ENCODE peak calls at places on chromosomes 5 and 9, in seven cellular contexts. One of them, this sample, is unnamed.

GRCh38 chr5:140877262-140877581 is 2.1 kb downstream of the PCDHA12 start:
- DNase-seq in K562: no peak
- DNase-seq in HCT116: no peak
- DNase-seq in endothelial cell of umbilical vein: no peak
- DNase-seq in GM12878: no peak
- DNase-seq in H1: no peak
- DNase-seq in A549: no peak
- DNase-seq in this sample: no peak

GRCh38 chr5:170632985-170633234 is 129.1 kb downstream of the KCNIP1 start:
- DNase-seq in K562: peak
- DNase-seq in HCT116: no peak
- DNase-seq in endothelial cell of umbilical vein: no peak
- DNase-seq in GM12878: no peak
- DNase-seq in H1: peak
- DNase-seq in A549: no peak
- DNase-seq in this sample: peak

GRCh38 chr5:74212336-74212735 is 428.2 kb downstream of the ENC1 start:
- DNase-seq in K562: peak
- DNase-seq in HCT116: peak
- DNase-seq in endothelial cell of umbilical vein: peak
- DNase-seq in GM12878: no peak
- DNase-seq in H1: peak
- DNase-seq in A549: peak
- DNase-seq in this sample: peak

GRCh38 chr5:45697211-45697610 is 1.0 kb upstream of the HCN1 start:
- DNase-seq in K562: no peak
- DNase-seq in HCT116: no peak
- DNase-seq in endothelial cell of umbilical vein: no peak
- DNase-seq in GM12878: no peak
- DNase-seq in H1: no peak
- DNase-seq in A549: no peak
- DNase-seq in this sample: no peak

GRCh38 chr9:115385383-115386122 is 267.6 kb upstream of the TNC start:
- DNase-seq in K562: no peak
- DNase-seq in HCT116: no peak
- DNase-seq in endothelial cell of umbilical vein: no peak
- DNase-seq in GM12878: no peak
- DNase-seq in H1: no peak
- DNase-seq in A549: no peak
- DNase-seq in this sample: no peak

GRCh38 chr5:134524826-134525686 is at the start of gene JADE2:
- DNase-seq in K562: peak
- DNase-seq in HCT116: no peak
- DNase-seq in endothelial cell of umbilical vein: peak
- DNase-seq in GM12878: no peak
- DNase-seq in H1: peak
- DNase-seq in A549: peak
- DNase-seq in this sample: peak

GRCh38 chr9:14021871-14022525 is 291.9 kb downstream of the NFIB start:
- DNase-seq in K562: no peak
- DNase-seq in HCT116: no peak
- DNase-seq in endothelial cell of umbilical vein: peak
- DNase-seq in GM12878: no peak
- DNase-seq in H1: no peak
- DNase-seq in A549: no peak
- DNase-seq in this sample: no peak

GRCh38 chr5:83922699-83923098 is 202.0 kb upstream of the HAPLN1 start:
- DNase-seq in K562: no peak
- DNase-seq in HCT116: no peak
- DNase-seq in endothelial cell of umbilical vein: no peak
- DNase-seq in GM12878: no peak
- DNase-seq in H1: no peak
- DNase-seq in A549: no peak
- DNase-seq in this sample: peak

GRCh38 chr5:83364322-83365299 is 106.9 kb upstream of the VCAN start:
- DNase-seq in K562: no peak
- DNase-seq in HCT116: no peak
- DNase-seq in endothelial cell of umbilical vein: no peak
- DNase-seq in GM12878: peak
- DNase-seq in H1: no peak
- DNase-seq in A549: no peak
- DNase-seq in this sample: peak

GRCh38 chr9:136913701-136914438 is 27.6 kb downstream of the TRAF2 start:
- DNase-seq in K562: no peak
- DNase-seq in HCT116: no peak
- DNase-seq in endothelial cell of umbilical vein: no peak
- DNase-seq in GM12878: no peak
- DNase-seq in H1: no peak
- DNase-seq in A549: no peak
- DNase-seq in this sample: no peak

GRCh38 chr9:127218818-127219217 is 45.8 kb upstream of the GARNL3 start:
- DNase-seq in K562: no peak
- DNase-seq in HCT116: no peak
- DNase-seq in endothelial cell of umbilical vein: no peak
- DNase-seq in GM12878: no peak
- DNase-seq in H1: no peak
- DNase-seq in A549: no peak
- DNase-seq in this sample: no peak

GRCh38 chr9:37555786-37556185 is 20.4 kb downstream of the FBXO10 start:
- DNase-seq in K562: no peak
- DNase-seq in HCT116: no peak
- DNase-seq in endothelial cell of umbilical vein: no peak
- DNase-seq in GM12878: no peak
- DNase-seq in H1: no peak
- DNase-seq in A549: no peak
- DNase-seq in this sample: no peak

GRCh38 chr5:117299940-117300339 is 725.3 kb upstream of the SEMA6A start:
- DNase-seq in K562: no peak
- DNase-seq in HCT116: no peak
- DNase-seq in endothelial cell of umbilical vein: no peak
- DNase-seq in GM12878: no peak
- DNase-seq in H1: no peak
- DNase-seq in A549: no peak
- DNase-seq in this sample: no peak

GRCh38 chr5:35780236-35780635 is 76.5 kb upstream of the IL7R start:
- DNase-seq in K562: no peak
- DNase-seq in HCT116: no peak
- DNase-seq in endothelial cell of umbilical vein: no peak
- DNase-seq in GM12878: no peak
- DNase-seq in H1: no peak
- DNase-seq in A549: no peak
- DNase-seq in this sample: no peak

GRCh38 chr5:132457371-132458225 is 33.0 kb downstream of the IRF1 start:
- DNase-seq in K562: no peak
- DNase-seq in HCT116: no peak
- DNase-seq in endothelial cell of umbilical vein: no peak
- DNase-seq in GM12878: no peak
- DNase-seq in H1: no peak
- DNase-seq in A549: no peak
- DNase-seq in this sample: peak

GRCh38 chr5:132458651-132459030 is 31.9 kb downstream of the IRF1 start:
- DNase-seq in K562: no peak
- DNase-seq in HCT116: no peak
- DNase-seq in endothelial cell of umbilical vein: no peak
- DNase-seq in GM12878: no peak
- DNase-seq in H1: no peak
- DNase-seq in A549: no peak
- DNase-seq in this sample: peak

GRCh38 chr5:132458226-132458560 is 32.4 kb downstream of the IRF1 start:
- DNase-seq in K562: no peak
- DNase-seq in HCT116: no peak
- DNase-seq in endothelial cell of umbilical vein: no peak
- DNase-seq in GM12878: no peak
- DNase-seq in H1: no peak
- DNase-seq in A549: no peak
- DNase-seq in this sample: no peak

GRCh38 chr5:132455614-132456115 is 34.9 kb downstream of the IRF1 start:
- DNase-seq in K562: no peak
- DNase-seq in HCT116: no peak
- DNase-seq in endothelial cell of umbilical vein: no peak
- DNase-seq in GM12878: no peak
- DNase-seq in H1: no peak
- DNase-seq in A549: no peak
- DNase-seq in this sample: peak

DNA sequence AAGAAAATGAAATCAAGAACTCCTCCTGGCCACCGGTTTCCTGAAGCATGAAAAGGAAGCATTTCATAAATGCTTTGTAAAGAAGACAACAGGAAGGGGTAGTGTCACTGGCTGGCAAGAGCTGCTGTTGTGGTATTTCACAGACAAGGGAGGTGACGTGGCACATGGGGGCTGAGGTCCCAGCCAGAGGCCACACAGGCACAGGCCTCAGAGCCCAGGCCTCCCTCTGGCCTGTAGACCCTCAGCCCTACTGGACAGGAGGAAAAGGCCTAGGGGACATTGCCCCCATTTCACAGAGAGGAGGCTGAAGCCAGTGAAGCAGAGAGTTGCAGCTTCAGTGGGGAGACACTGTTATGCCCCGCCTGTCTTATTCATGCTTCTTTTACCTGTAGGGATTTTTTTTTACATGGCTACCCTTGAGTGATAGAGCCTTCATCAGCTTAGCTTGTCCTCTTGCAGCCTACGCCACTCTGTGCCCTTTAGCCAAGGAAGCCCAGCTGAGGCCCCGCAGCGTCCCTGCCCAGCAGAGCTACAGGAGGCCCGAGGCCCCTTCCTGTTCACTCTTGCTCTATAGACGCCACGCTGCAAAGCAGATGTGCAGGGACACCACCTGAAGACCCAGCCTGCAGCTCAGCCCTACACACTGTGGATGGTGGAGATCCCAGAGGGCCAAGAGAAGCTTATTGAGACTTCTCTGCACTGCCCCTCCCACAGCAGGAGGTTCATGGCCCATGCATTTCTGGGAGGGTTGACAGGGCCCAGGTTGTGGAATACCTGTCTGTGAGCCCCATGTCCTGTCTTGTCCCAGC is 33.8 kb downstream of the IRF1 start:
- DNase-seq in K562: no peak
- DNase-seq in HCT116: no peak
- DNase-seq in endothelial cell of umbilical vein: peak
- DNase-seq in GM12878: peak
- DNase-seq in H1: no peak
- DNase-seq in A549: no peak
- DNase-seq in this sample: peak
- TF ChIP-seq MAX in K562: no peak
- TF ChIP-seq MAX in HCT116: no peak
- TF ChIP-seq MAX in endothelial cell of umbilical vein: no peak
- TF ChIP-seq MAX in GM12878: no peak
- TF ChIP-seq MAX in H1: no peak
- TF ChIP-seq MAX in A549: no peak
- TF ChIP-seq MAX in this sample: peak

DNA sequence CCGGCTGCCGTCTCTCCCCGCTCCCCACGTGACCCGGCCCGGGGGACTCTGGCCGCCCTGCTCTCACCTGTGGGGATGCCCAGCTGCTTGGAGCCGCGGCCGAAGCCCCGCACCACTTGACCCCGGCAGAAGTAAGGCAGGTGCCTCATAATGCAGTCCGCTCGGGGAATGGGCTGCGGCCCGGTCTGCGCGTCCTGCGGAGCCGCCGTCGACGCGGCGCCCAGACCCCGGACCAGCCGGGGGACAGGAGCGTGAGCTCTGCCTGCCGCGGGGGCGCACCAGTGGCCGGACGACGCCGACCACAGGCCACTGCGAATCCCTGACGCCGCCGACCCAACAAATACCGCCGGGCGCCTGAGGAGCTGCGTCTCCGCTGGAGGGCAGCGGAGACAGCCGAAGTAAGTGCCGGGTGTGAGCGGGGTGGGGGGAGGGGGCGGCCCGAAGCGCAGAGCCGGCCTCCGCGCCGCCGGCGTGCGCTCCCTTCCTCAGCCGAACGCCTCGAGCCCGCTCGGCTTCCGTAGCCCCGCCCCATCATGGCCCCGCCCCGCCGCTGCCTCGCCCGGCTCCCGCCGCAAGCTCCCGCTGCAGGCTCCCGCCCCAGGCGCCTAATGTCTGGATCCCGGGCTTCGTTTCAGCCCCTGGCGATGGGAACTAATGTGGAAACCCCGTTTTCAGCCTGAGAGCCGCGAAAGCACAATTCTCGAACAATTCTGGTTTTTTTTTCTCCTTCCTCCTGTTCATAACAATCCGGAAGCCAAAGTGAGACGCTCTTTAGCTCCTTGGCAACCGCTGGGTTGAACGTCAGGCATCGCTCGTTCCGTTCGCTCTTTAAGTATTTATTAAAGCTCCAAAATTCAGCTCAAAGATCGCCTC is at the start of gene RFK:
- DNase-seq in K562: peak
- DNase-seq in HCT116: peak
- DNase-seq in endothelial cell of umbilical vein: peak
- DNase-seq in GM12878: peak
- DNase-seq in H1: peak
- DNase-seq in A549: peak
- DNase-seq in this sample: peak
- TF ChIP-seq CTCF in K562: peak
- TF ChIP-seq CTCF in HCT116: peak
- TF ChIP-seq CTCF in endothelial cell of umbilical vein: peak
- TF ChIP-seq CTCF in GM12878: peak
- TF ChIP-seq CTCF in H1: peak
- TF ChIP-seq CTCF in A549: peak
- TF ChIP-seq CTCF in this sample: peak

GRCh38 chr5:27473300-27474053 is 435.1 kb upstream of the CDH9 start:
- DNase-seq in K562: peak
- DNase-seq in HCT116: no peak
- DNase-seq in endothelial cell of umbilical vein: no peak
- DNase-seq in GM12878: no peak
- DNase-seq in H1: no peak
- DNase-seq in A549: peak
- DNase-seq in this sample: no peak

GRCh38 chr5:27472875-27473274 is 434.5 kb upstream of the CDH9 start:
- DNase-seq in K562: no peak
- DNase-seq in HCT116: no peak
- DNase-seq in endothelial cell of umbilical vein: no peak
- DNase-seq in GM12878: no peak
- DNase-seq in H1: no peak
- DNase-seq in A549: peak
- DNase-seq in this sample: no peak

GRCh38 chr5:27474054-27474323 is 435.6 kb upstream of the CDH9 start:
- DNase-seq in K562: no peak
- DNase-seq in HCT116: no peak
- DNase-seq in endothelial cell of umbilical vein: no peak
- DNase-seq in GM12878: no peak
- DNase-seq in H1: no peak
- DNase-seq in A549: no peak
- DNase-seq in this sample: no peak

GRCh38 chr5:27474395-27474794 is 436.0 kb upstream of the CDH9 start:
- DNase-seq in K562: no peak
- DNase-seq in HCT116: no peak
- DNase-seq in endothelial cell of umbilical vein: no peak
- DNase-seq in GM12878: no peak
- DNase-seq in H1: no peak
- DNase-seq in A549: no peak
- DNase-seq in this sample: no peak

GRCh38 chr5:27472000-27472763 is 433.8 kb upstream of the CDH9 start:
- DNase-seq in K562: peak
- DNase-seq in HCT116: no peak
- DNase-seq in endothelial cell of umbilical vein: no peak
- DNase-seq in GM12878: peak
- DNase-seq in H1: peak
- DNase-seq in A549: peak
- DNase-seq in this sample: peak
- H3K4me3 ChIP-seq in K562: peak
- H3K4me3 ChIP-seq in HCT116: peak
- H3K4me3 ChIP-seq in endothelial cell of umbilical vein: no peak
- H3K4me3 ChIP-seq in GM12878: peak
- H3K4me3 ChIP-seq in H1: peak
- H3K4me3 ChIP-seq in A549: peak
- H3K4me3 ChIP-seq in this sample: no peak

GRCh38 chr5:2849429-2849828 is 98.0 kb upstream of the IRX2 start:
- DNase-seq in K562: no peak
- DNase-seq in HCT116: no peak
- DNase-seq in endothelial cell of umbilical vein: no peak
- DNase-seq in GM12878: no peak
- DNase-seq in H1: no peak
- DNase-seq in A549: no peak
- DNase-seq in this sample: no peak
- TF ChIP-seq MAX in K562: no peak
- TF ChIP-seq MAX in HCT116: no peak
- TF ChIP-seq MAX in endothelial cell of umbilical vein: no peak
- TF ChIP-seq MAX in GM12878: no peak
- TF ChIP-seq MAX in H1: no peak
- TF ChIP-seq MAX in A549: no peak
- TF ChIP-seq MAX in this sample: no peak